ENCODE peak calls at places on chromosomes 2 and 18, in six cellular contexts. E is Panc1, Q is brain microvascular endothelial cell, W is mammary epithelial cell, H is K562, R is HL-60. S is an unnamed sample. For H3K27me3, the result is how much of the 10 kb centered on the place peaks cover.

GRCh38 chr2:200873561-200873960 is 9.1 kb upstream of the CLK1 start:
- DNase-seq in Q (no peak), R (no peak), W (no peak), E (no peak), H (no peak), S (no peak)

GRCh38 chr2:96665083-96665569 is 22.6 kb downstream of the FER1L5 start:
- DNase-seq in W (peak), H (no peak), Q (peak), E (no peak), R (peak), S (peak)

GRCh38 chr2:129877795-129878775 is 101.4 kb upstream of the RAB6C start:
- DNase-seq in Q (peak), R (no peak), E (no peak), W (no peak), H (no peak), S (no peak)

GRCh38 chr18:789397-789796 is 22.6 kb downstream of the YES1 start:
- DNase-seq in H (no peak), W (no peak), E (no peak), R (no peak), Q (no peak), S (no peak)

GRCh38 chr2:127324635-127325034 is 30.7 kb upstream of the ERCC3 start:
- DNase-seq in R (peak), H (peak), Q (peak), E (peak), W (peak), S (no peak)

GRCh38 chr18:31206787-31207381 is 44.2 kb upstream of the DSC1 start:
- DNase-seq in W (peak), H (peak), Q (peak), R (peak), E (peak), S (no peak)

GRCh38 chr2:10439185-10439879 is 8.8 kb downstream of the ODC1 start:
- DNase-seq in W (no peak), H (no peak), R (no peak), Q (no peak), E (no peak), S (no peak)

GRCh38 chr2:191038741-191039140 is 24.8 kb upstream of the STAT1 start:
- DNase-seq in R (no peak), H (no peak), W (no peak), E (no peak), Q (peak), S (no peak)

GRCh38 chr2:63614448-63614968 is 25.7 kb downstream of the MDH1 start:
- DNase-seq in W (peak), E (no peak), R (no peak), Q (no peak), H (no peak), S (peak)

GRCh38 chr2:122236152-122236892 is 480.9 kb downstream of the TSN start:
- DNase-seq in Q (no peak), W (peak), R (peak), H (no peak), E (peak), S (peak)

GRCh38 chr2:56288863-56289580 is 105.2 kb downstream of the CCDC85A start:
- DNase-seq in Q (no peak), R (no peak), W (no peak), H (no peak), E (no peak), S (no peak)

GRCh38 chr2:29629495-29629894 is 291.9 kb downstream of the ALK start:
- DNase-seq in Q (no peak), W (peak), R (no peak), H (no peak), E (no peak), S (no peak)

GRCh38 chr2:78541451-78542267 is 483.8 kb upstream of the REG3G start:
- DNase-seq in R (no peak), H (peak), Q (no peak), E (no peak), W (no peak), S (no peak)

GRCh38 chr2:177314194-177314593 is 49.7 kb upstream of the NFE2L2 start:
- DNase-seq in W (peak), H (no peak), R (no peak), E (no peak), Q (peak), S (peak)

DNA sequence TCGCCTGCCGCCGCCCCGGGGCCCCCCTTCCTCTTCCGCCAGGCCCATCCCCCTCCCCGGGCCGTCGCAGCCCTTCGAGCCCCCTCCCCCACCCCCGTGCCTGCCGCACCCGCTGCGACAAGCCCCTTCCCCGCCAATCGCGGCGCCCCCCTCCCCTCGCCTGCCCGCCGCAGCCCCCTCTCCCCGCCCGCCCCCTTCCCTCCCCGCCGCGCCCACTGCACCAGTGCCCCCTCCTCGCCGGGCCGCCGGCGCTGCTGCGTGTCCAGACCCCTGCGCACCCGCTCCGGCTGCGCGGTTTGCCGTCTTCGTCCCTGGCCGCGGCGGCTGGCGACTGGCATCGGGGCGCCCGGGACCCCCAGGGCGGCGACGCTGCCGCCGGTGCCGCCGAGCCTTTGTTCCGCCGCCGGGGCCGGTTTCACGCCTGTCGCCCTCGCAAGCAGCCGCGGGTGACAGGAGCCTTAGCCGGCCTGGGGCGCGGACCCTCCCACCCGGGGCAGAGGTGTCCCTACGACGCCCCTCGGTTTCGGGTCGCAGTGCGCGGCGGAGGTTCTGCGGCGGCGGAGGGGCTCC is 18.1 kb downstream of the GPC1 start:
- DNase-seq in Q (no peak), E (no peak), H (peak), R (no peak), W (no peak), S (no peak)
- H3K4me3 ChIP-seq in Q (no peak), E (peak), H (no peak), R (no peak), W (no peak), S (peak)

DNA sequence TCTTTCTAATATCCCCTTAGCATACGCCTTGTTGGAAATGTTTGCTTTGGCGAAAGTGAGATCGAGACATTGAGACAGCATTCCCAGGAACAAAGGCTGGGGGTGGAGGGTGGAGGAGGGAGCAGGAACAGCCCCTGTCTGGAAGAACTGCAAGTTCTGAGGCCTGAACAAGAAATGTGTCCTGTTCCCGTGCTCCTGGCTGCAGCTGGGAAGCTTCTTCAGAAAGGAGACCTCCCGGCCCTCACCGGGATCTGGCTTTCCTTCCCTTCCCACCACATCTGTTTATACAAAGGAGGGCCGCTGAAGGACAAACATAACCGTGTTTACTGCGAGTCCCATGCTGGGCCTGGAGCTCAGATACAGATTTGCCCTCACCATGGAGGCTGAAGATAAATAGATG is 35.9 kb downstream of the AFF3 start:
- DNase-seq in R (no peak), Q (no peak), E (no peak), H (no peak), W (no peak), S (no peak)
- H3K27me3 ChIP-seq in R (under half), Q (under half), E (under half), H (under half), W (under half), S (under half)

GRCh38 chr2:173021939-173022371 is 53.7 kb upstream of the MAP3K20 start:
- DNase-seq in H (peak), E (no peak), Q (peak), R (no peak), W (peak), S (no peak)
- TF ChIP-seq CTCF in H (peak), E (peak), Q (peak), R (peak), W (peak), S (peak)

GRCh38 chr2:204544961-204545860 is at the start of gene PARD3B:
- DNase-seq in E (no peak), R (no peak), W (peak), H (peak), Q (peak), S (no peak)
- H3K4me3 ChIP-seq in E (peak), R (peak), W (peak), H (peak), Q (peak), S (peak)

S was measured in BJ.